ENCODE peak calls at places on chromosomes 3 and 15, in eight cellular contexts. U is endodermal cell; G is CD4-positive, alpha-beta T cell; L is neural crest cell; K is astrocyte of the spinal cord; Y is HL-60; C is AG09309; O is mesothelial cell of epicardium. R is an unnamed sample.

GRCh38 chr15:101332061-101332467 is 37.0 kb upstream of the SNRPA1 start:
- DNase-seq in U (peak), O (no peak), G (no peak), K (no peak), C (no peak), L (no peak), Y (no peak), R (no peak)

GRCh38 chr3:61928020-61928419 is 366.6 kb downstream of the PTPRG start:
- DNase-seq in U (peak), Y (no peak), O (no peak), K (peak), G (no peak), L (no peak), C (no peak), R (no peak)

GRCh38 chr3:144036498-144036897 is 64.9 kb downstream of the DIPK2A start:
- DNase-seq in C (no peak), K (no peak), U (no peak), L (no peak), O (no peak), Y (no peak), G (no peak), R (no peak)

GRCh38 chr3:158920375-158920774 is 118.5 kb downstream of the MFSD1 start:
- DNase-seq in C (no peak), U (no peak), K (peak), G (no peak), O (no peak), Y (no peak), L (no peak), R (no peak)

GRCh38 chr15:57859130-57859685 is 152.7 kb downstream of the POLR2M start:
- DNase-seq in U (no peak), Y (no peak), L (no peak), O (no peak), K (no peak), C (no peak), G (no peak), R (no peak)

GRCh38 chr3:78314327-78314726 is 1274.4 kb downstream of the ROBO2 start:
- DNase-seq in L (no peak), K (no peak), U (no peak), Y (no peak), O (no peak), C (no peak), G (no peak), R (no peak)

GRCh38 chr3:30779686-30780287 is 114.7 kb downstream of the GADL1 start:
- DNase-seq in O (no peak), C (no peak), L (no peak), U (peak), Y (no peak), G (no peak), K (no peak), R (no peak)

GRCh38 chr3:66439666-66440344 is 61.0 kb downstream of the LRIG1 start:
- DNase-seq in L (no peak), O (no peak), G (no peak), C (no peak), U (no peak), Y (no peak), K (no peak), R (no peak)

GRCh38 chr15:57118013-57118799 is 199.8 kb downstream of the TCF12 start:
- DNase-seq in C (no peak), L (no peak), K (peak), Y (no peak), U (no peak), G (no peak), O (no peak), R (no peak)

GRCh38 chr3:174810256-174810655 is 48.9 kb upstream of the NAALADL2 start:
- DNase-seq in O (no peak), K (no peak), C (no peak), G (no peak), U (no peak), Y (no peak), L (no peak), R (no peak)

GRCh38 chr3:2334921-2335320 is 236.3 kb downstream of the CNTN4 start:
- DNase-seq in U (no peak), K (no peak), C (no peak), Y (no peak), L (no peak), G (no peak), O (no peak), R (no peak)

GRCh38 chr15:86620636-86621349 is 541.1 kb downstream of the AGBL1 start:
- DNase-seq in Y (no peak), G (no peak), O (no peak), U (peak), C (no peak), L (no peak), K (no peak), R (no peak)

GRCh38 chr3:188154758-188155574 is 1.0 kb downstream of the LPP start:
- DNase-seq in U (no peak), Y (no peak), C (no peak), O (no peak), L (no peak), G (no peak), K (no peak), R (no peak)

GRCh38 chr15:77425104-77425503 is 4.4 kb downstream of the HMG20A start:
- DNase-seq in U (no peak), O (no peak), C (no peak), L (no peak), Y (no peak), G (no peak), K (no peak), R (no peak)

GRCh38 chr15:100733088-100733487 is 130.7 kb downstream of the ASB7 start:
- DNase-seq in L (no peak), U (no peak), K (peak), O (peak), Y (no peak), C (peak), G (no peak), R (no peak)

GRCh38 chr15:84893607-84894006 is 9.1 kb downstream of the SLC28A1 start:
- DNase-seq in C (no peak), O (no peak), U (no peak), Y (no peak), L (no peak), K (no peak), G (no peak), R (no peak)

GRCh38 chr3:86702381-86702958 is 288.5 kb downstream of the VGLL3 start:
- DNase-seq in O (no peak), L (no peak), Y (no peak), C (no peak), G (no peak), U (no peak), K (peak), R (no peak)

GRCh38 chr3:58291671-58292338 is 14.2 kb upstream of the RPP14 start:
- DNase-seq in K (no peak), O (no peak), L (no peak), U (no peak), Y (no peak), G (no peak), C (no peak), R (no peak)

GRCh38 chr3:69761896-69762789 is 22.9 kb downstream of the MITF start:
- DNase-seq in Y (no peak), C (peak), U (no peak), L (no peak), O (no peak), G (no peak), K (peak), R (no peak)

GRCh38 chr3:191070201-191070600 is 128.8 kb upstream of the OSTN start:
- DNase-seq in C (peak), G (no peak), L (no peak), K (peak), Y (no peak), O (no peak), U (no peak), R (no peak)

GRCh38 chr3:170844377-170844776 is 25.6 kb downstream of the RPL22L1 start:
- DNase-seq in C (no peak), G (no peak), U (no peak), K (no peak), Y (no peak), O (no peak), L (no peak), R (no peak)

GRCh38 chr3:170852307-170852706 is 17.7 kb downstream of the RPL22L1 start:
- DNase-seq in O (no peak), Y (no peak), L (no peak), U (no peak), C (no peak), G (no peak), K (no peak), R (no peak)

DNA sequence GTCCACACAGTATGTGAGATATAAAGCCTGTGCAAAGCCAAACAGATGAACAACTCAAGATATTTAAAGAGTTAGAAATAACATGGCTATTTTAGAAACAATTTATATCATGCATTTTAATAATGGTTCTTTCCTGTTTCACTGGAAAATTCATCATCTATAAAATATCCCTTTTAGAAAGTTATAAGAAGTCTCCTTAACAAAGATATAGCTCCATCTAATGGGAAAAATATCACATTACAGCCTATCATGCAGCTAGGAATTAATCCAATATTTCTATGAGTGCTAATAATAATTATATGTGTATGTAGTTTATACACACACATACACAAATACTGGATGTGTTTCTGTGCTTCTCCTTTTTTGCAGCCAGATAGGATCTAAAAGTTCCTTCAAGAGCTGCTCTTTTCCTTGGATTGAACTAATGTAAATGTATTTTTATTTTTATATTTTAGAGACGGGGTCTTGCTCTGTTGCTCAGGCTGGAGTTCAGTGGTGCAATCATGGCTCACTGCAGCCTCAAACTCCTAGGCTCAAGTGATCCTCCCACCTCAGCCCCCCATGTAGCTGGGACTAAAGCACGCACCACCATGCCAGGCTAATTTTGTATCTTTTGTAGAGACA is 21.6 kb downstream of the RPL22L1 start:
- DNase-seq in K (peak), U (no peak), C (no peak), Y (no peak), L (no peak), G (no peak), O (no peak), R (no peak)
- TF ChIP-seq CTCF in K (peak), U (peak), C (peak), Y (peak), L (peak), G (peak), O (no peak), R (peak)

DNA sequence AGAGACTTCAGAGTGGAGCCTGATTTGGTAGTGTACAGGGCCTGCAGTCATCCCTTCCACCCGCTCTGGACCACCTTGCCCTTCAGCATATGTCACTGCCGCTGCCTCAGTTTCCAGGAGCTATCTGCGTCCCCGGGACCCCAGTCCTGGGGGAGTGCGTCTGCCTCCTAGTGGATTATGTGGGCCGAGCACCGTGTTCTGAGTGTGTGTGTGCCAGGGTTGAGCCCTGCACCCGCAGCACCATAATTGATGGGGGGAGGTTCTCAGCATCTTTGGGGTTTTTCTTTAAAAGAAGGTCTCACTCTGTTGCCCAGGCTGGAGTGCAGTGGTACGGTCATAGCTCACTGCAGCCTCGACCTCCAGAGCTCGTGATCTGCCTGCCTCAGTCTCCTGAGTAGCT is 33.6 kb downstream of the CD276 start:
- DNase-seq in Y (no peak), C (no peak), L (no peak), U (peak), O (no peak), K (no peak), G (no peak), R (no peak)
- TF ChIP-seq CTCF in Y (no peak), C (no peak), L (peak), U (peak), O (peak), K (peak), G (no peak), R (no peak)

DNA sequence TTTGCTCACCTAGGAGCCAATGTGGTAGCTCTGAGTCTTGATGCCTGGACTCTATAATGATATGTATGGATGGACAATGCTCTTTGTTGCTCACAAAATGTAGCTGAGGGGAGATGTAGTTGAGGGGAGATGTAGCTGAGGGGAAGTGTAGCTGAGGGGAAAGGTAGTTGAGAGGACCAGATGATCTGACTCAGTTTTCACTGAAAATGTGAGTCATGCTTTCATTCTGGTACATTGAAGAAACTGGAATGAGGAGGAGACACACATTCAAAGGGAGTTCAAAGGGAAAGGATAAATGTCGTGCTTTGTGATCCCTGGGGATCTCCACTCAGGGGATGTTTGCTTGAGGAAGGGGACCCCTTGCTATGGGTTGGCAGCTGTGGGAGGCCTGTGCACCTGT is 302.9 kb upstream of the TRIM42 start:
- DNase-seq in U (no peak), G (no peak), O (no peak), L (no peak), C (no peak), K (no peak), Y (no peak), R (no peak)
- TF ChIP-seq CTCF in U (no peak), G (no peak), O (no peak), L (no peak), C (no peak), K (no peak), Y (no peak), R (no peak)

GRCh38 chr15:51973220-51973619 is 1.6 kb upstream of the LEO1 start:
- DNase-seq in L (no peak), U (no peak), O (no peak), G (no peak), Y (no peak), K (no peak), C (no peak), R (no peak)

GRCh38 chr15:51970132-51970817 is 1.3 kb downstream of the LEO1 start:
- DNase-seq in L (no peak), O (no peak), K (no peak), U (no peak), C (no peak), G (no peak), Y (no peak), R (no peak)

GRCh38 chr15:51969728-51970127 is 1.9 kb downstream of the LEO1 start:
- DNase-seq in U (no peak), O (no peak), G (no peak), L (no peak), C (peak), K (no peak), Y (no peak), R (no peak)

GRCh38 chr15:51970981-51971352 is 611 bp downstream of the LEO1 start:
- DNase-seq in Y (no peak), G (no peak), K (no peak), O (no peak), L (no peak), C (no peak), U (no peak), R (no peak)

GRCh38 chr15:51971353-51972133 is at the start of gene LEO1:
- DNase-seq in C (peak), G (peak), O (peak), L (peak), Y (peak), K (peak), U (peak), R (peak)
- TF ChIP-seq CTCF in C (peak), G (peak), O (no peak), L (peak), Y (no peak), K (peak), U (peak), R (peak)

DNA sequence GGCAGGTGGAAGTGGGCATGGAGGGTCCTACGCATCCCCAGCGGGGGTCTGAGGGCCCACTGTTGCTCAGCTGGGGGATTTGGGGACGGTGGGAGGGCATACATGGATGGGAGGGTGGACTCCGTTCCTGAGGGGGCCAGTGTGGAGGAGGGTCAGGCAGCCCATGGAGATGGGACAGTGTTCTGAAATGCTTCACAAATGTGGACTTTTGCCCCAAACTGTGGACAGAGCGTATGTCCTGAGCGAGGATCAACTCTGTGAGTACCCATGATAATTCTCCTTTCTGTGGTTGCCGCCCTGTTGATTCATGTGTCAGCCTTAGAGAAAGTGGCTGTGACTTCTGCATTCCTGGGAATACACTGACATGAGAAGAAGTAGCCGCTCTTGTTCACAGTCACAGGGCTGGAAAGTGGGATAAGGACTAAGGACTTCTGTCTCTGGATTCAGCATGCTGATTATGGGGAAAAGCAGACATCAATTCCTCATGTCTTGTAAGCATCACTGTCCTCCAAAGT is 33.4 kb downstream of the SMAD3 start:
- DNase-seq in G (no peak), Y (no peak), O (no peak), C (no peak), K (no peak), U (no peak), L (no peak), R (peak)
- TF ChIP-seq CTCF in G (no peak), Y (no peak), O (no peak), C (no peak), K (no peak), U (no peak), L (no peak), R (no peak)

GRCh38 chr3:17745894-17746293 is 3.5 kb upstream of the TBC1D5 start:
- DNase-seq in L (no peak), U (no peak), O (no peak), K (no peak), G (no peak), C (no peak), Y (no peak), R (no peak)
- TF ChIP-seq CTCF in L (no peak), U (no peak), O (no peak), K (no peak), G (no peak), C (no peak), Y (no peak), R (no peak)

GRCh38 chr3:11529281-11529680 is 114.4 kb downstream of the VGLL4 start:
- DNase-seq in K (peak), Y (no peak), L (no peak), G (no peak), O (no peak), C (no peak), U (no peak), R (no peak)

GRCh38 chr3:11532865-11533490 is 110.7 kb downstream of the VGLL4 start:
- DNase-seq in C (no peak), G (no peak), O (no peak), L (no peak), K (peak), Y (no peak), U (no peak), R (no peak)

GRCh38 chr3:11534011-11534782 is 109.5 kb downstream of the VGLL4 start:
- DNase-seq in L (no peak), U (no peak), C (no peak), K (no peak), G (no peak), O (no peak), Y (no peak), R (no peak)

GRCh38 chr3:11534783-11535081 is 109.0 kb downstream of the VGLL4 start:
- DNase-seq in K (no peak), L (no peak), C (no peak), Y (no peak), G (no peak), U (no peak), O (no peak), R (no peak)

DNA sequence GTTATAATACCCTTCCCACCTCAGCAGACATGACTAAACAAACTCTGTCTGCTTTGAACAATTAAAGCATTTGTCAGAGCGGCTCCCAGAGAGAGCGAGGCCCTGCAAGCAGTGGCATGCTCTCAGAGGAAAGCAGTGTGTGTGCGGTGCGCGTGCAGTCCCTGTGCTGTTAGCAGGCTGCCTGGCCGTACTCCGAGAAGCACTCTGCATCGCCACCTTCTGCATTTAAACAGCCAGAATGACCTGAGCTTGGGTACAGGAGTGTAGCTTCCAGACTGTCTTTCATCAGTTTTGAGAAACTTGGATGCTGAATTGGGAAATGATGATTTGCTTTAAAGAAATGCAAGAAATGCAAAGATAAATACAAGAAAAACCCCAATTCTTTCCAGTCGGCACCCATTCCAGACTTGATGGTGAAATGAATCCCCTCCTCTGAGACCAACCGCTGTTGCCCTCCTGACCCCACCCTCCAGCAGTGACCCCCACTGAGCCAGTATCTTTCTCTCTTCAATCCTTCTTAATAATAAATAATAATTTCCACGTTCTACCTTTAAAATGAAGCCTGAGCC is 113.5 kb downstream of the VGLL4 start:
- DNase-seq in K (peak), O (peak), L (peak), U (no peak), G (no peak), C (peak), Y (no peak), R (no peak)
- TF ChIP-seq CTCF in K (peak), O (no peak), L (no peak), U (no peak), G (no peak), C (peak), Y (no peak), R (no peak)